ENCODE peak calls at places on chromosomes 6 and 20, in seven cellular contexts. W, J, O, T, N, E and K are unnamed samples. For H3K4me1, the result is how much of the 10 kb centered on the place peaks cover.

GRCh38 chr6:49551126-49551865 is 828 bp downstream of the C6orf141 start:
- DNase-seq in T (no peak), O (no peak), N (no peak), E (peak), J (peak), W (peak), K (peak)

GRCh38 chr20:38134427-38135281 is 30.4 kb downstream of the TGM2 start:
- DNase-seq in O (no peak), J (no peak), W (no peak), T (no peak), N (no peak), E (no peak), K (no peak)

GRCh38 chr20:5888051-5888450 is 62.3 kb downstream of the TRMT6 start:
- DNase-seq in J (no peak), O (no peak), T (no peak), E (no peak), N (no peak), W (no peak), K (no peak)

GRCh38 chr6:43948527-43949450 is 178.5 kb downstream of the MRPL14 start:
- DNase-seq in T (no peak), J (no peak), E (no peak), W (no peak), O (no peak), N (no peak), K (no peak)

GRCh38 chr6:25968769-25969168 is 6.2 kb downstream of the TRIM38 start:
- DNase-seq in J (no peak), E (no peak), N (no peak), O (no peak), W (no peak), T (no peak), K (no peak)

GRCh38 chr6:138004423-138005287 is 102.6 kb downstream of the PERP start:
- DNase-seq in E (no peak), O (no peak), W (no peak), J (no peak), N (no peak), T (peak), K (no peak)

GRCh38 chr6:36595168-36595818 is 1.1 kb downstream of the SRSF3 start:
- DNase-seq in J (peak), W (peak), E (no peak), O (peak), T (no peak), N (no peak), K (peak)

GRCh38 chr6:116615937-116616756 is at the start of gene RSPH4A:
- DNase-seq in W (peak), O (peak), T (peak), J (peak), N (peak), E (peak), K (peak)

GRCh38 chr6:43772571-43773049 is 2.6 kb downstream of the VEGFA start:
- DNase-seq in O (peak), T (no peak), J (peak), W (no peak), E (no peak), N (peak), K (peak)

GRCh38 chr6:75204222-75204958 is 1.5 kb downstream of the COL12A1 start:
- DNase-seq in O (peak), T (peak), N (peak), E (no peak), W (peak), J (peak), K (peak)

GRCh38 chr20:47317127-47317895 is 39.2 kb downstream of the ZMYND8 start:
- DNase-seq in J (peak), W (peak), E (no peak), O (peak), T (peak), N (peak), K (peak)

GRCh38 chr6:111777357-111777756 is 95.9 kb downstream of the FYN start:
- DNase-seq in N (no peak), W (no peak), T (no peak), J (no peak), E (no peak), O (no peak), K (no peak)

GRCh38 chr6:46606318-46606717 is 46.3 kb downstream of the CYP39A1 start:
- DNase-seq in W (no peak), T (no peak), J (no peak), N (no peak), E (no peak), O (no peak), K (no peak)

GRCh38 chr20:6051505-6051904 is 2.4 kb downstream of the LRRN4 start:
- DNase-seq in T (no peak), W (no peak), O (no peak), E (no peak), J (peak), N (no peak), K (no peak)

GRCh38 chr6:105869835-105870506 is 216.2 kb upstream of the PRDM1 start:
- DNase-seq in T (no peak), N (no peak), W (no peak), O (no peak), E (peak), J (no peak), K (no peak)

GRCh38 chr6:157667211-157668033 is 155.6 kb upstream of the SNX9 start:
- DNase-seq in T (peak), J (peak), E (no peak), N (peak), W (no peak), O (peak), K (peak)

GRCh38 chr6:114419175-114419574 is 76.4 kb upstream of the HS3ST5 start:
- DNase-seq in W (no peak), O (no peak), N (no peak), E (no peak), T (no peak), J (no peak), K (no peak)

GRCh38 chr6:11277275-11278206 is 45.1 kb upstream of the NEDD9 start:
- DNase-seq in J (no peak), E (peak), W (no peak), N (no peak), T (peak), O (no peak), K (peak)

GRCh38 chr6:6890400-6890858 is 217.3 kb upstream of the RREB1 start:
- DNase-seq in N (peak), W (no peak), E (no peak), J (peak), T (no peak), O (peak), K (peak)

GRCh38 chr6:4585682-4586468 is 190.3 kb upstream of the CDYL start:
- DNase-seq in N (no peak), O (no peak), E (no peak), W (no peak), T (no peak), J (no peak), K (no peak)

GRCh38 chr6:105804436-105804835 is 281.7 kb upstream of the PRDM1 start:
- DNase-seq in O (no peak), J (no peak), T (no peak), W (no peak), N (no peak), E (no peak), K (no peak)

GRCh38 chr6:34082816-34083215 is 63.1 kb downstream of the GRM4 start:
- DNase-seq in N (no peak), T (no peak), O (no peak), J (no peak), E (no peak), W (no peak), K (no peak)

GRCh38 chr6:93663111-93663510 is 243.8 kb upstream of the EPHA7 start:
- DNase-seq in E (no peak), T (no peak), W (no peak), N (no peak), J (no peak), O (no peak), K (no peak)

GRCh38 chr20:46681032-46681854 is 8.0 kb downstream of the TP53RK start:
- DNase-seq in T (peak), J (peak), E (no peak), N (peak), W (no peak), O (peak), K (peak)

GRCh38 chr20:46563848-46564197 is 13.4 kb upstream of the OCSTAMP start:
- DNase-seq in N (no peak), O (no peak), J (no peak), W (no peak), E (no peak), T (no peak), K (no peak)

GRCh38 chr6:149834513-149835481 is 29.4 kb downstream of the LRP11 start:
- DNase-seq in J (peak), T (peak), O (peak), N (peak), E (no peak), W (no peak), K (peak)

DNA sequence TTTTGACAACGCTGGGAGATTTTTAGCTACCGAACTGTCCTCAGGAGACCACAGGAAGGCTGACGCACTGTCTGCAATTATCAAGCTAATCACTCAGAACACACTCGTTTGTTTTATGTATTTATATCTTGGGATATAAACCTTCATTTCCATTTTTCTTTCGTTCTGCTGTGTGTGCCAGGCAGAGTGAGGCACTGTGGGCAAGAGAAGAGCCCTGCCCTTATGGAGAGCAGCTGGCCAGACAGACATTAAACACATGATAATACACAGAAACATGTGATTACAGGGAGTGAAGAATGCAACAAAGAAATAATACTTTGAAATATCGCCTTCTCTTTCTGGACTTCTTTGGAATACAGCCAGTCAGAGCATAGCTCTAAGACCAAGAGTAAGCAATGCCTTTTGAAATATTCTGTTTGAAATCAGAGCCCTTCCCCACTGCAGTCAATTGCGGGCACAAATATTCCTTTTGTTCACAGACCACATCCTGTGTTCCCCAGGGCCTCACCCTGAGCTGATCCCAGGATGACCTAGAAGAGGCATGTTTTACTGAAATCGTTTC is 96.8 kb downstream of the ANKRD60 start:
- DNase-seq in N (no peak), E (no peak), W (peak), T (no peak), J (no peak), O (no peak), K (no peak)
- H3K4me1 ChIP-seq in N (under half), E (under half), W (under half), T (under half), J (under half), O (under half), K (under half)

GRCh38 chr20:2871555-2872303 is 1.6 kb upstream of the PTPRA start:
- DNase-seq in N (no peak), W (no peak), O (no peak), E (no peak), J (no peak), T (no peak), K (no peak)

GRCh38 chr20:2871111-2871465 is 2.2 kb upstream of the PTPRA start:
- DNase-seq in J (no peak), E (no peak), T (no peak), W (no peak), O (no peak), N (no peak), K (no peak)

GRCh38 chr20:2873010-2873746 is at the start of gene PTPRA:
- DNase-seq in E (peak), N (peak), J (peak), T (peak), W (peak), O (peak), K (peak)

GRCh38 chr20:2873747-2874041 is 413 bp downstream of the PTPRA start:
- DNase-seq in J (peak), O (peak), E (no peak), T (peak), N (peak), W (peak), K (peak)

DNA sequence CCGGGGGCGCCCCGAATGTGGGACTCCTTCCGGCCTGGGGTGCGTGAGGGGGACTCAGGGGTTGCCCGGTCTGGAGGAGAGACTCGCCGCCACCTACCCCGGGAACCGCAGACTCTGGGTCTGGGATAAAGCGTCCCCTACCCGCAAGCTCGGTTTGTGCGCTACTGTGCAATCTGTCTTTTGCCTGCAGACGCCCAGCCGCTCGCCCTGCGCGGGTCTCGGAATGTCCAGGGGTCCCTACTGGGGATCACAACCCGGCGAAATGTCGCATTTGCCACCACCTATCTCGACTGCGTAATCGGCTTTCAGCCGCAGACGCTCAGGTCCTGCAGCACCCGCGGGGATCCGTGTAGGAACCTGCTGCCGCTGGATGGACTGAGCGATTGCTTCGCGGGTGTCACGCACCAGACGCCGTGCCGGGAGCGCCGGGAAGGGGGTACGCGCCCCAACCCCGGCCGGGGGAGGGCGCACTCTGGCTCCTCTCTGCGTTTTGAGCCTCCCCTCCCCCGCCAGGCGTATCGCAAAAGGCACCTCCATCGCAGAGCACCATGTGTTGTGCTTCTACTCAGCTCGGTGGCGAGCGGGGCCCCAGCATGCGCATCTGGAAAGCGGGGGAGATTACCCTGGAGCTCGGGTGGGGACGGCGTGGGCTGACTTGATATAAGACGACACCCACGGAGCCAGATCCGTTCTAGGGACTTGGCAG is 824 bp upstream of the PTPRA start:
- DNase-seq in J (peak), T (peak), E (no peak), W (peak), N (peak), O (peak), K (peak)
- H3K27ac ChIP-seq in J (no peak), T (peak), E (peak), W (peak), N (peak), O (no peak), K (no peak)

GRCh38 chr6:129707882-129708495 is 2.0 kb downstream of the ARHGAP18 start:
- DNase-seq in E (no peak), N (no peak), W (no peak), J (no peak), T (no peak), O (no peak), K (peak)

GRCh38 chr6:129708496-129709216 is 1.3 kb downstream of the ARHGAP18 start:
- DNase-seq in E (no peak), J (no peak), N (no peak), T (no peak), W (no peak), O (no peak), K (no peak)

GRCh38 chr6:129709451-129709908 is 497 bp downstream of the ARHGAP18 start:
- DNase-seq in J (peak), O (peak), N (peak), T (no peak), E (no peak), W (peak), K (peak)

GRCh38 chr6:129710722-129711631 is 1.0 kb upstream of the ARHGAP18 start:
- DNase-seq in T (no peak), E (no peak), J (no peak), N (no peak), W (no peak), O (no peak), K (no peak)

DNA sequence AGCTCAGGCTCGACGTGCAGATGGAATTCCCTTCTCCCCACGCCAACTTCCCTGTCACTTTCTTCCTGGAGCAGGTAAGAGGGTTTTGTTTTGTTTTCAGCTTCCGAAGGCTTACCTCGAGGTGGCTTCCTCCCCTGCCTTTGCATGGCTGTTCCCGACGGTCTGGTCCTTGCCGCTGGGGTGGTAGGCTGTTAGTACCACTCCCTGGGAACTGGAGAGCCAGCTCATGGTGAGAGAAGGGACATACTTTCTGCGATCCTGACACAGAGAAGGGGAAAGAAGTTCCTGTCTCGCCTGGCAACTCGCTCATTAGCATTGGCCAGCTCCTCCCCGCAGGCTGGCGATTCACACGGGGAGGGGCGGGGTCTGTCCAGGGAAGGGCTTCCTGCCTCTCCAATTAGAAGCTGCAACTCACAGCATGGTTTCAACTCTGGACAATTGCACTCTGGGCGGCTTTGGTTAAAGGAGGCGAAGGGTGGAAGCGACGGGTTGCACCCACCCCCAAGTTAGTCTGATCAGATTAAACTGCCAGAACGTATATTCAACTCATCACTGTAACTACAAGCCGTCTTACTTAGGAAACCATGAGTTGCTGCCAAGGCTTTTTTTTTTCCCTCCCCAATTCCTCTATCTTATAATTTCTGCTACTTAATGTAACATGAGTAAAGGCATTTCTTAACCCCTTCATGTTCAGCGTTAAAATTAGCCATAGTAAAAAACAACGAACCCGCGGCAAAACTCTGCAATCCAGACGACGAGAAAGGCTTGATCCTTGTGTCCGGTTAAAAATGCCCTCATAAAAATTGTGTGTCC is at the start of gene ARHGAP18:
- DNase-seq in T (peak), O (peak), N (peak), J (peak), E (peak), W (peak), K (peak)
- TF ChIP-seq POLR2A in T (peak), O (peak), N (no peak), J (peak), E (no peak), W (peak), K (peak)

GRCh38 chr6:52558266-52559000 is 18.4 kb downstream of the TRAM2 start:
- DNase-seq in T (no peak), E (no peak), N (no peak), O (no peak), J (no peak), W (no peak), K (no peak)
- H3K4me1 ChIP-seq in T (under half), E (under half), N (under half), O (under half), J (under half), W (under half), K (under half)

GRCh38 chr6:40753048-40753447 is 165.9 kb upstream of the LRFN2 start:
- DNase-seq in T (no peak), W (no peak), E (no peak), J (no peak), O (no peak), N (no peak), K (no peak)

GRCh38 chr6:40755046-40755681 is 168.0 kb upstream of the LRFN2 start:
- DNase-seq in T (no peak), J (no peak), N (no peak), E (no peak), W (no peak), O (no peak), K (peak)

GRCh38 chr6:40753939-40754448 is 166.8 kb upstream of the LRFN2 start:
- DNase-seq in W (no peak), E (no peak), O (no peak), T (no peak), J (no peak), N (no peak), K (no peak)

GRCh38 chr6:40754481-40755045 is 167.4 kb upstream of the LRFN2 start:
- DNase-seq in W (no peak), E (no peak), N (no peak), T (no peak), O (no peak), J (no peak), K (no peak)

GRCh38 chr6:40755749-40756452 is 168.7 kb upstream of the LRFN2 start:
- DNase-seq in W (no peak), T (no peak), N (no peak), J (no peak), E (no peak), O (no peak), K (no peak)
- H3K27ac ChIP-seq in W (no peak), T (no peak), N (no peak), J (no peak), E (no peak), O (no peak), K (no peak)

GRCh38 chr6:153325661-153326060 is 194.6 kb upstream of the RGS17 start:
- DNase-seq in T (no peak), O (no peak), W (no peak), J (no peak), N (no peak), E (no peak), K (no peak)
- TF ChIP-seq POLR2A in T (no peak), O (no peak), W (no peak), J (no peak), N (no peak), E (no peak), K (no peak)

DNA sequence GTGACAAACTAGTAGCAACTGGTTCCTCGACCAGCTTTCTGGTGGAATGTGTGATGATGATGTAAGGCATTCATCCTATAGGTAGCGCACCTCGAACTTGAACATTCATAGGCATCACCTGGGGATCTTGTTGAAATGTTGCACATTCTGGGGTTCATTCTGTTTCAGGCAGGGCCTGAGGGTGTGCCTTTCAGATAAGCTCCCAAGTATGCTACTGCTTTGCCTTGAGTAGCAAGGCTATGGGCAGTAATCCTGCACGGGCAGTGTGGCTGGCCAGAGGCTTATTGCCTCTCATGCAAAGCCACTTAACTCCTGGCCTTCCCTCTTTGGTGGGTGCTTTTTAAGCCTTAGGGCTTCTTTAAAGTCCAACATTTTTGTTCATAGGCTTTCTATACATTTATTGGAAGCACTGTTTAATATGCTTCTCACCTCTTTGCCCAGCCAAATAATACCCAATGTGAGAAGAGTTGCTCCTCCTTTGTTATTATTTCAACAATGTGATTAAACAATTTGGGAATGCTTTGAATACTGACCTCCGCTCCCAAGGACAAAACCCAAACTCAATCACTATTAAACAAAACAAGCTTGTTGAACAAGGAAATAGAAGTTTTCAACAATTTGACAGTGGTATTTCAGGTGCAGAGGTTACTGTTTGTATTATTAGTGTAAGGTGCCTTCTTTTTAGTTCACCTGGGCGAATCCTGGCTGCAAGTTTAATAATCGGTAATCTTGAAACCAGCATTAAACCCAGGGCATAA is 57.5 kb downstream of the JARID2 start:
- DNase-seq in N (no peak), W (no peak), E (no peak), T (no peak), J (no peak), O (no peak), K (peak)
- H3K4me1 ChIP-seq in N (under half), W (under half), E (under half), T (under half), J (under half), O (under half), K (under half)